ENCODE peak calls at places on chromosome X, in six cellular contexts. P, J, O, Z, V and W are unnamed samples.

GRCh38 chrX:1009771-1010170 is 202.7 kb downstream of the CRLF2 start:
- DNase-seq in P (no peak), J (no peak), O (no peak), Z (no peak), V (no peak), W (no peak)

GRCh38 chrX:7147431-7147977 is at the start of gene STS:
- DNase-seq in P (peak), J (peak), O (no peak), Z (no peak), V (peak), W (no peak)

GRCh38 chrX:77085372-77085771 is 361.8 kb upstream of the FGF16 start:
- DNase-seq in P (no peak), J (no peak), O (no peak), Z (no peak), V (no peak), W (no peak)

GRCh38 chrX:68685722-68686683 is 38.5 kb downstream of the STARD8 start:
- DNase-seq in P (peak), J (no peak), O (peak), Z (no peak), V (no peak), W (no peak)

GRCh38 chrX:40012800-40013682 is 84.7 kb downstream of the BCOR start:
- DNase-seq in P (peak), J (peak), O (peak), Z (peak), V (peak), W (no peak)

GRCh38 chrX:107978080-107978479 is 4.1 kb downstream of the TEX13B start:
- DNase-seq in P (no peak), J (no peak), O (no peak), Z (no peak), V (no peak), W (no peak)

GRCh38 chrX:68833855-68834331 is 5.1 kb downstream of the EFNB1 start:
- DNase-seq in P (no peak), J (peak), O (no peak), Z (no peak), V (peak), W (no peak)

GRCh38 chrX:1323315-1323714 is 13.3 kb upstream of the IL3RA start:
- DNase-seq in P (peak), J (peak), O (no peak), Z (no peak), V (no peak), W (no peak)

GRCh38 chrX:81729269-81729777 is 527.4 kb downstream of the SH3BGRL start:
- DNase-seq in P (no peak), J (no peak), O (no peak), Z (no peak), V (no peak), W (no peak)

GRCh38 chrX:21166302-21166982 is 207.8 kb upstream of the CNKSR2 start:
- DNase-seq in P (no peak), J (no peak), O (peak), Z (no peak), V (no peak), W (no peak)

GRCh38 chrX:81996166-81996565 is 794.3 kb downstream of the SH3BGRL start:
- DNase-seq in P (no peak), J (no peak), O (no peak), Z (no peak), V (no peak), W (no peak)

GRCh38 chrX:103063191-103063845 is 653 bp downstream of the BEX1 start:
- DNase-seq in P (peak), J (no peak), O (peak), Z (no peak), V (no peak), W (no peak)

GRCh38 chrX:73563740-73564073 is 710 bp downstream of the CHIC1 start:
- DNase-seq in P (no peak), J (no peak), O (peak), Z (no peak), V (no peak), W (no peak)

GRCh38 chrX:119870626-119871131 is 854 bp downstream of the RNF113A start:
- DNase-seq in P (peak), J (peak), O (peak), Z (no peak), V (no peak), W (no peak)

GRCh38 chrX:9905288-9905687 is 61.9 kb upstream of the CLDN34 start:
- DNase-seq in P (no peak), J (no peak), O (no peak), Z (no peak), V (no peak), W (no peak)

GRCh38 chrX:119155416-119156035 is 27.9 kb upstream of the KIAA1210 start:
- DNase-seq in P (no peak), J (no peak), O (peak), Z (no peak), V (no peak), W (no peak)

GRCh38 chrX:115467961-115468360 is 93.0 kb upstream of the PLS3 start:
- DNase-seq in P (no peak), J (no peak), O (no peak), Z (no peak), V (no peak), W (no peak)
- TF ChIP-seq CTCF in P (no peak), J (no peak), O (no peak), Z (no peak), V (no peak), W (no peak)

DNA sequence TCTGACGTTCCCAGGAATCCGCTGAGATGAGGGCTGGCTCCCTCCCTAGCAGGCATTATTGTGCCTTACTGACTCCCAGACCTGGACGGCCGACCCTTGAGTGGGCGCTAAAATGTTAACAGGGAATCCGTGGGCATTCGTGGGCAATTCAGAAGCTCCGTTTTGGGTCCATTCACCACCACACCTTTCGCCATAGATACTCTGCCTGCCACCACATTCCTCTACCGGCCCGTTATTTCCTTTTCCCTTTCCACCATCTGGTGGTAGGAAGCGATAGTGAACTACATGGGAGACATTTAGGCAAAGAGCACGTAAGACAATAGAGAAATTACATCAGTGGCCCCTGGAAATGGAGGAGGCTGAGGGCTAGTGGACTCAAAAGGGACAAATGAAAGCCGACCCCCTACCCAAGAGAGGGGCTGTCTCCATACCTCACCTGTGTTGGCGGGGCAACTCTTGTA is 1.0 kb upstream of the SH3KBP1 start:
- DNase-seq in P (peak), J (peak), O (peak), Z (no peak), V (no peak), W (no peak)
- TF ChIP-seq CTCF in P (no peak), J (no peak), O (peak), Z (peak), V (peak), W (peak)

GRCh38 chrX:13899607-13900006 is 82.7 kb upstream of the GPM6B start:
- DNase-seq in P (no peak), J (no peak), O (peak), Z (peak), V (no peak), W (no peak)

GRCh38 chrX:13898603-13899002 is 81.7 kb upstream of the GPM6B start:
- DNase-seq in P (no peak), J (no peak), O (no peak), Z (no peak), V (no peak), W (no peak)

GRCh38 chrX:13897571-13897970 is 80.7 kb upstream of the GPM6B start:
- DNase-seq in P (no peak), J (no peak), O (peak), Z (no peak), V (no peak), W (no peak)

GRCh38 chrX:13900351-13900750 is 83.5 kb upstream of the GPM6B start:
- DNase-seq in P (no peak), J (no peak), O (no peak), Z (no peak), V (no peak), W (no peak)

DNA sequence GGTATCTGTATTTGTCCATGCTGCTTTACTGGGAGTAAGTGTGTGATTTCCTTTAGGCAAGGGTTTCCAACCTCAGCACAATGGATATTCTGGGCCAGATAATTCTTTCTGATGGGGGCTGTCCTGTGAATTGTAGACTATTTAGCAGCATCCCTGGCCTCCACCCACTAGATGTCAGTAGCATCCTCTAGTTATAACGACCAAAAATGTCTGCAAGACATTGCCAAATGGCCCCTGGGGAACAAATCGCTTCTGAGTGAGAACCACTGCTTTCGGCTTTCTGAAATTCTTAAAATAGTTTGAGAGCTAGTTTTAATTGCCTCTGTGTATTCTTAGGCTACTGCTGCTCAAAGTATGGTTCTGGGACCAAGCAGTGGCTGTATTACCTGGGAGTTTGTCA is 81.2 kb upstream of the GPM6B start:
- DNase-seq in P (peak), J (no peak), O (peak), Z (no peak), V (no peak), W (no peak)
- TF ChIP-seq CTCF in P (no peak), J (no peak), O (peak), Z (no peak), V (peak), W (no peak)

GRCh38 chrX:24515447-24515846 is 50.4 kb downstream of the PDK3 start:
- DNase-seq in P (no peak), J (no peak), O (no peak), Z (no peak), V (no peak), W (no peak)
- TF ChIP-seq CTCF in P (no peak), J (no peak), O (no peak), Z (no peak), V (peak), W (peak)

GRCh38 chrX:153554519-153555167 is 37.2 kb downstream of the ATP2B3 start:
- DNase-seq in P (peak), J (peak), O (peak), Z (peak), V (no peak), W (peak)
- TF ChIP-seq CTCF in P (no peak), J (peak), O (peak), Z (peak), V (peak), W (peak)

GRCh38 chrX:137574102-137574783 is 8.3 kb downstream of the ZIC3 start:
- DNase-seq in P (peak), J (no peak), O (no peak), Z (no peak), V (no peak), W (no peak)

GRCh38 chrX:137573356-137574101 is 7.6 kb downstream of the ZIC3 start:
- DNase-seq in P (no peak), J (no peak), O (no peak), Z (no peak), V (no peak), W (no peak)

GRCh38 chrX:137575596-137576255 is 9.8 kb downstream of the ZIC3 start:
- DNase-seq in P (no peak), J (no peak), O (no peak), Z (no peak), V (no peak), W (no peak)

GRCh38 chrX:137569470-137569891 is 3.6 kb downstream of the ZIC3 start:
- DNase-seq in P (no peak), J (no peak), O (no peak), Z (no peak), V (no peak), W (no peak)

GRCh38 chrX:137574784-137575298 is 8.9 kb downstream of the ZIC3 start:
- DNase-seq in P (no peak), J (no peak), O (no peak), Z (no peak), V (no peak), W (no peak)
- TF ChIP-seq CTCF in P (no peak), J (no peak), O (no peak), Z (no peak), V (no peak), W (no peak)